ENCODE peak calls at places on chromosomes 5 and 9, in nine cellular contexts. H is activated T-helper 1 cell treated with anti-CD3 and anti-CD28 coated beads, Interleukin-2, amount 50 U/mL, for 16 hours; F is coronary artery; C is tibial nerve; K is GM13977; I is HCEC 1CT; X is astrocyte of the spinal cord; A is mucosa of descending colon; R is epithelial cell of esophagus. J is an unnamed sample.
A peak's percentile ranks its signal among the peaks of the same experiment; 100 is the strongest.

GRCh38 chr5:91556-92263 is at the start of gene PLEKHG4B:
- DNase-seq in H (no peak), C (no peak), F (peak; percentile 62), X (no peak), A (no peak), R (no peak), I (no peak), K (peak; percentile 60), J (no peak)

GRCh38 chr5:176769911-176770310 is 40.4 kb upstream of the UNC5A start:
- DNase-seq in A (peak; percentile 4), K (no peak), X (no peak), R (no peak), C (no peak), I (no peak), F (peak; percentile 35), H (no peak), J (no peak)

GRCh38 chr5:67160985-67161384 is 35.6 kb downstream of the CD180 start:
- DNase-seq in I (peak; percentile 8), K (no peak), C (no peak), A (no peak), H (peak; percentile 9), X (peak; percentile 59), F (no peak), R (peak; percentile 82), J (peak; percentile 74)

GRCh38 chr5:127673401-127673800 is 24.5 kb downstream of the CTXN3 start:
- DNase-seq in F (no peak), H (no peak), R (no peak), I (no peak), X (no peak), A (no peak), C (no peak), K (no peak), J (peak; percentile 38)

GRCh38 chr5:159552751-159553150 is 222.5 kb upstream of the IL12B start:
- DNase-seq in H (no peak), R (peak; percentile 56), K (no peak), X (peak; percentile 87), I (peak; percentile 66), A (no peak), F (no peak), C (no peak), J (peak; percentile 56)

GRCh38 chr9:77899679-77900354 is 131.8 kb downstream of the GNAQ start:
- DNase-seq in F (no peak), A (no peak), H (no peak), C (no peak), I (peak; percentile 88), R (peak; percentile 51), X (peak; percentile 80), K (no peak), J (no peak)

GRCh38 chr9:103139891-103140290 is 144.8 kb downstream of the CYLC2 start:
- DNase-seq in C (no peak), K (no peak), I (peak; percentile 1), X (no peak), A (no peak), H (no peak), R (no peak), F (no peak), J (no peak)

GRCh38 chr9:132560604-132561304 is 21.7 kb upstream of the BARHL1 start:
- DNase-seq in R (no peak), I (no peak), F (no peak), H (no peak), A (no peak), C (no peak), K (no peak), X (no peak), J (no peak)

GRCh38 chr5:135337064-135337463 is 62.0 kb downstream of the MACROH2A1 start:
- DNase-seq in K (no peak), A (no peak), H (no peak), R (peak; percentile 72), F (no peak), X (no peak), I (no peak), C (no peak), J (no peak)

GRCh38 chr5:72241346-72242003 is 78.6 kb downstream of the MRPS27 start:
- DNase-seq in A (no peak), K (no peak), H (no peak), R (no peak), I (no peak), C (no peak), F (no peak), X (no peak), J (no peak)

GRCh38 chr9:6147847-6148246 is 67.8 kb upstream of the IL33 start:
- DNase-seq in A (no peak), F (no peak), X (no peak), K (no peak), C (no peak), H (no peak), R (no peak), I (no peak), J (peak; percentile 32)

GRCh38 chr9:61665330-61665751 is 475.5 kb downstream of the SPATA31A7 start:
- DNase-seq in C (no peak), R (no peak), H (no peak), X (no peak), K (no peak), A (no peak), F (peak; percentile 40), I (no peak), J (no peak)